ENCODE peak calls at places on chromosome 10, in four cellular contexts. One of them, this sample, is unnamed.

GRCh38 chr10:71512794-71513379 is 116.2 kb downstream of the CDH23 start:
- DNase-seq in K562: no peak
- DNase-seq in GM12878: no peak
- DNase-seq in HepG2: peak
- DNase-seq in this sample: no peak

GRCh38 chr10:29714096-29714874 is 79.5 kb upstream of the SVIL start:
- DNase-seq in K562: no peak
- DNase-seq in GM12878: no peak
- DNase-seq in HepG2: no peak
- DNase-seq in this sample: no peak

GRCh38 chr10:8489823-8490222 is 435.3 kb downstream of the GATA3 start:
- DNase-seq in K562: no peak
- DNase-seq in GM12878: no peak
- DNase-seq in HepG2: no peak
- DNase-seq in this sample: no peak

GRCh38 chr10:24882047-24882698 is 70.2 kb downstream of the PRTFDC1 start:
- DNase-seq in K562: no peak
- DNase-seq in GM12878: peak
- DNase-seq in HepG2: no peak
- DNase-seq in this sample: no peak

GRCh38 chr10:32131388-32131787 is 75.2 kb upstream of the KIF5B start:
- DNase-seq in K562: no peak
- DNase-seq in GM12878: no peak
- DNase-seq in HepG2: no peak
- DNase-seq in this sample: no peak

GRCh38 chr10:3761916-3762708 is 22.9 kb downstream of the KLF6 start:
- DNase-seq in K562: no peak
- DNase-seq in GM12878: no peak
- DNase-seq in HepG2: peak
- DNase-seq in this sample: peak

GRCh38 chr10:35329520-35329919 is 6.8 kb upstream of the CCNY start:
- DNase-seq in K562: no peak
- DNase-seq in GM12878: no peak
- DNase-seq in HepG2: no peak
- DNase-seq in this sample: no peak

GRCh38 chr10:90136731-90137316 is 435.4 kb downstream of the KIF20B start:
- DNase-seq in K562: no peak
- DNase-seq in GM12878: no peak
- DNase-seq in HepG2: no peak
- DNase-seq in this sample: peak

GRCh38 chr10:14673189-14673947 is 101.3 kb downstream of the FAM107B start:
- DNase-seq in K562: no peak
- DNase-seq in GM12878: no peak
- DNase-seq in HepG2: no peak
- DNase-seq in this sample: no peak

GRCh38 chr10:35600193-35600592 is 4.9 kb upstream of the GJD4 start:
- DNase-seq in K562: no peak
- DNase-seq in GM12878: no peak
- DNase-seq in HepG2: peak
- DNase-seq in this sample: no peak

GRCh38 chr10:31011660-31012022 is 20.0 kb downstream of the ZNF438 start:
- DNase-seq in K562: no peak
- DNase-seq in GM12878: no peak
- DNase-seq in HepG2: no peak
- DNase-seq in this sample: no peak

GRCh38 chr10:75464478-75465090 is 33.2 kb downstream of the LRMDA start:
- DNase-seq in K562: no peak
- DNase-seq in GM12878: no peak
- DNase-seq in HepG2: no peak
- DNase-seq in this sample: no peak

GRCh38 chr10:16519908-16520861 is 1.5 kb downstream of the C1QL3 start:
- DNase-seq in K562: no peak
- DNase-seq in GM12878: no peak
- DNase-seq in HepG2: no peak
- DNase-seq in this sample: peak

GRCh38 chr10:111989136-111990050 is 194.2 kb downstream of the GPAM start:
- DNase-seq in K562: no peak
- DNase-seq in GM12878: no peak
- DNase-seq in HepG2: no peak
- DNase-seq in this sample: no peak

GRCh38 chr10:122029503-122030199 is 40.7 kb downstream of the TACC2 start:
- DNase-seq in K562: no peak
- DNase-seq in GM12878: no peak
- DNase-seq in HepG2: no peak
- DNase-seq in this sample: no peak

GRCh38 chr10:59894114-59894513 is 12.2 kb downstream of the CCDC6 start:
- DNase-seq in K562: no peak
- DNase-seq in GM12878: no peak
- DNase-seq in HepG2: no peak
- DNase-seq in this sample: no peak

GRCh38 chr10:17599089-17599488 is 18.1 kb downstream of the HACD1 start:
- DNase-seq in K562: peak
- DNase-seq in GM12878: no peak
- DNase-seq in HepG2: no peak
- DNase-seq in this sample: no peak

GRCh38 chr10:99330675-99330924 is 1.4 kb downstream of the CNNM1 start:
- DNase-seq in K562: no peak
- DNase-seq in GM12878: no peak
- DNase-seq in HepG2: no peak
- DNase-seq in this sample: peak

GRCh38 chr10:106571216-106571954 is 593.1 kb downstream of the SORCS1 start:
- DNase-seq in K562: peak
- DNase-seq in GM12878: no peak
- DNase-seq in HepG2: no peak
- DNase-seq in this sample: no peak

GRCh38 chr10:91378061-91378460 is 32.1 kb upstream of the HECTD2 start:
- DNase-seq in K562: no peak
- DNase-seq in GM12878: no peak
- DNase-seq in HepG2: no peak
- DNase-seq in this sample: no peak

GRCh38 chr10:48364659-48365405 is 58.4 kb downstream of the MAPK8 start:
- DNase-seq in K562: no peak
- DNase-seq in GM12878: no peak
- DNase-seq in HepG2: peak
- DNase-seq in this sample: no peak

GRCh38 chr10:5508161-5508604 is 8.8 kb upstream of the CALML5 start:
- DNase-seq in K562: no peak
- DNase-seq in GM12878: no peak
- DNase-seq in HepG2: no peak
- DNase-seq in this sample: no peak
- TF ChIP-seq CREM in K562: no peak
- TF ChIP-seq CREM in GM12878: no peak
- TF ChIP-seq CREM in HepG2: no peak
- TF ChIP-seq CREM in this sample: no peak

GRCh38 chr10:50896721-50897120 is 11.3 kb upstream of the A1CF start:
- DNase-seq in K562: no peak
- DNase-seq in GM12878: no peak
- DNase-seq in HepG2: no peak
- DNase-seq in this sample: no peak
- TF ChIP-seq MAX in K562: no peak
- TF ChIP-seq MAX in GM12878: no peak
- TF ChIP-seq MAX in HepG2: no peak
- TF ChIP-seq MAX in this sample: no peak

DNA sequence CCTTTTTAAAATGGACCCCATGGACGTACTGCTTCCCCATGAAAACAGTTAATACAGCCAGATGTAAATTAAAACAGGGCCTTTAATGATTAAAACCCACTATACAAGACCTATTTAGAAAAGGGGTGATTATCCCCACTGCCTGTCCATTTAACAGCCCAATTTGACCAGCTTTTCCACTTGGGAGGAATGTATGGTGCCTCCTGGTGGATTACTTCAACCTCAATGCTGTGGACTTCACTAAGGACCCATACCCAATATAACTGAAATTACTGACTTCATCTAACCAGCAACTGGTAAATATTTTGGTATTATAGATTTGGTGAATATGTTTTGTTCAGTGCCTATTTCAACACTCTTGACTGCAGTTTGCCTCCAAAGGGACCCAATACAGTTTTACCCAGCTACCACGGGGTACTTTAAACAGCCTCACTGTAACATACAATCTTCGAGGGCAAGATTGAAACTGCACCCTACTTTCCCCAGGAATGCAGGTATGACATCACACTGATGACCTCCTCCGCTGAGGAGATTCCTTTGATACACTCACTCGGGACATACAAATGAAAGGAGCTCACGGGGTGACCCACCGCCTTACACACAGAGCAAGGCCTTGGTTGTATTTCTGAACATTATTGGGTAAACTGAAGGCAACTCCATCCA is 192.8 kb downstream of the DNAJC1 start:
- DNase-seq in K562: no peak
- DNase-seq in GM12878: no peak
- DNase-seq in HepG2: no peak
- DNase-seq in this sample: no peak
- TF ChIP-seq USF2 in K562: no peak
- TF ChIP-seq USF2 in GM12878: no peak
- TF ChIP-seq USF2 in HepG2: no peak
- TF ChIP-seq USF2 in this sample: no peak

DNA sequence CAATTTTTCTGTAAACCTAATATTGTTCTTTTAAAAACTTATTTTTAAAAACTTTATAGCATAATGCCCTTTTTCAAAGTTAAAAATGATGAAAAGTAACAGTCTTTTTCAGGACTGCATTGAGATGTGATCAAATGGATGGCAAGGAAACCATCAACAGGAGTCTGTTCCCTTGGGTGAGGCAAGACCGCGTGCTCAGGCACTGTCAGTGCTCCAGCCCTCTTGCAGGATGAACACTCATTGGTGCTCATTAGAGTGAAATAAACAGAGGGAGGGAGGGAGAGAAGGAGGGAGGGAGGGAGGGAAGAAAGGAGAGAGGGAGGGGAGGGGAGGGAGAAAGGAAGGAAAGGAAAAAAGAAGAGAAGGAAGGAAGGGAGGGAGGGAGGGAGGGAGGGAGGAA is 145.7 kb upstream of the CHST15 start:
- DNase-seq in K562: no peak
- DNase-seq in GM12878: no peak
- DNase-seq in HepG2: no peak
- DNase-seq in this sample: no peak
- TF ChIP-seq CREM in K562: no peak
- TF ChIP-seq CREM in GM12878: no peak
- TF ChIP-seq CREM in HepG2: no peak
- TF ChIP-seq CREM in this sample: no peak

GRCh38 chr10:20963056-20963455 is 65.9 kb upstream of the NEBL start:
- DNase-seq in K562: no peak
- DNase-seq in GM12878: no peak
- DNase-seq in HepG2: no peak
- DNase-seq in this sample: no peak
- TF ChIP-seq MAX in K562: no peak
- TF ChIP-seq MAX in GM12878: no peak
- TF ChIP-seq MAX in HepG2: no peak
- TF ChIP-seq MAX in this sample: no peak

GRCh38 chr10:22550732-22551131 is 163.6 kb downstream of the PIP4K2A start:
- DNase-seq in K562: peak
- DNase-seq in GM12878: no peak
- DNase-seq in HepG2: peak
- DNase-seq in this sample: peak
- TF ChIP-seq USF2 in K562: no peak
- TF ChIP-seq USF2 in GM12878: no peak
- TF ChIP-seq USF2 in HepG2: no peak
- TF ChIP-seq USF2 in this sample: no peak

GRCh38 chr10:92961638-92962037 is 99.0 kb upstream of the CYP26C1 start:
- DNase-seq in K562: no peak
- DNase-seq in GM12878: no peak
- DNase-seq in HepG2: no peak
- DNase-seq in this sample: no peak

GRCh38 chr10:92957223-92958010 is 103.2 kb upstream of the CYP26C1 start:
- DNase-seq in K562: no peak
- DNase-seq in GM12878: no peak
- DNase-seq in HepG2: no peak
- DNase-seq in this sample: no peak
- TF ChIP-seq CREM in K562: no peak
- TF ChIP-seq CREM in GM12878: no peak
- TF ChIP-seq CREM in HepG2: no peak
- TF ChIP-seq CREM in this sample: no peak

GRCh38 chr10:132021504-132022143 is 39.9 kb upstream of the BNIP3 start:
- DNase-seq in K562: no peak
- DNase-seq in GM12878: no peak
- DNase-seq in HepG2: no peak
- DNase-seq in this sample: no peak
- TF ChIP-seq MAX in K562: no peak
- TF ChIP-seq MAX in GM12878: no peak
- TF ChIP-seq MAX in HepG2: no peak
- TF ChIP-seq MAX in this sample: no peak